ENCODE peak calls at places on chromosome 6, in nine cellular contexts. R, C, T, H, N, E, B, S and A are unnamed samples.

GRCh38 chr6:133567656-133568055 is 321.3 kb upstream of the TCF21 start:
- DNase-seq in S (no peak), B (no peak), T (no peak), E (no peak), C (no peak), H (no peak), R (no peak), N (no peak), A (no peak)

GRCh38 chr6:64255000-64255399 is 619.4 kb downstream of the PHF3 start:
- DNase-seq in T (no peak), R (no peak), C (no peak), B (no peak), E (no peak), S (no peak), N (no peak), H (no peak), A (no peak)

GRCh38 chr6:11317885-11318771 is 85.7 kb upstream of the NEDD9 start:
- DNase-seq in N (peak; percentile 96), E (no peak), T (peak; percentile 89), R (peak; percentile 90), C (peak; percentile 99), H (peak; percentile 58), B (peak; percentile 36), S (no peak), A (peak; percentile 73)

GRCh38 chr6:170221753-170222400 is 69.0 kb downstream of the DLL1 start:
- DNase-seq in C (no peak), S (no peak), H (no peak), B (no peak), N (no peak), E (no peak), T (no peak), R (no peak), A (no peak)

GRCh38 chr6:155275808-155276480 is 12.1 kb downstream of the CLDN20 start:
- DNase-seq in T (no peak), C (peak; percentile 49), H (no peak), N (no peak), S (no peak), B (no peak), E (no peak), R (no peak), A (no peak)

GRCh38 chr6:21107796-21108195 is 485.8 kb upstream of the SOX4 start:
- DNase-seq in S (no peak), H (no peak), N (no peak), B (no peak), C (no peak), R (no peak), E (no peak), T (no peak), A (no peak)

GRCh38 chr6:26438000-26438399 is 2.3 kb upstream of the BTN3A3 start:
- DNase-seq in N (no peak), S (no peak), B (no peak), R (no peak), C (no peak), H (no peak), T (no peak), E (no peak), A (no peak)

GRCh38 chr6:74091133-74091793 is 395.3 kb downstream of the CD109 start:
- DNase-seq in E (no peak), C (peak; percentile 68), S (no peak), T (no peak), H (no peak), N (peak; percentile 32), B (no peak), R (peak; percentile 45), A (peak; percentile 25)

GRCh38 chr6:168418151-168418551 is 22.8 kb upstream of the SMOC2 start:
- DNase-seq in B (no peak), S (no peak), R (no peak), E (no peak), C (no peak), H (peak; percentile 73), T (no peak), N (no peak), A (no peak)

GRCh38 chr6:2746557-2747061 is 4.1 kb downstream of the MYLK4 start:
- DNase-seq in R (no peak), H (peak; percentile 93), T (no peak), B (no peak), S (no peak), C (peak; percentile 42), N (no peak), E (no peak), A (no peak)

DNA sequence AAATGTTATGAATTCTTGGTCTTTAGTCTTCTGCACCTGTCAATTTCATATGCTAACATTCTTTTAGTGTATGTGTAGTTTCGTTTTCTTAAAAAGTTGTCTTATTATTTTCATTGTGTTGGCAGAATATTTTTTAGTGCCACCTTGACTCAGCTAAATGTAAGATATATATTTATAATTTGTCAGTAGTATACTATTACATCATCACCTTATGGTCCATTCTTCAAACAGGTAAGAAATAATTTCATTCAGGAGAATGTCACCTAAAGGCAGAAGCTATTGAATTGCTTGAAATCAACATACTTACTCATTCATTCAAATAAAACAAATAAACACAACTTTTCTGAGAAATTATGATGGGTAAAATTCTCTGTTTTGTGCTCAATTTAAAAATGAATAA is 3.5 kb upstream of the STXBP5 start:
- DNase-seq in R (no peak), E (no peak), H (no peak), S (no peak), N (no peak), B (no peak), T (no peak), C (no peak), A (no peak)
- TF ChIP-seq CTCF in R (no peak), E (no peak), H (no peak), S (no peak), N (no peak), B (no peak), T (no peak), C (no peak), A (no peak)

GRCh38 chr6:41092421-41093140 is 19.8 kb downstream of the NFYA start:
- DNase-seq in R (no peak), T (no peak), C (peak; percentile 72), N (peak; percentile 24), S (no peak), B (no peak), H (no peak), E (no peak), A (no peak)
- TF ChIP-seq CTCF in R (peak; percentile 31), T (no peak), C (peak; percentile 62), N (peak; percentile 43), S (no peak), B (no peak), H (peak; percentile 28), E (no peak), A (peak; percentile 27)

GRCh38 chr6:5422321-5422915 is 161.1 kb downstream of the FARS2 start:
- DNase-seq in N (peak; percentile 33), E (peak; percentile 53), H (no peak), C (peak; percentile 78), R (peak; percentile 19), S (peak; percentile 56), T (no peak), B (no peak), A (peak; percentile 19)
- TF ChIP-seq CTCF in N (peak; percentile 43), E (no peak), H (peak; percentile 53), C (peak; percentile 91), R (peak; percentile 19), S (no peak), T (no peak), B (no peak), A (no peak)

GRCh38 chr6:81228912-81229540 is 523.5 kb downstream of the TENT5A start:
- DNase-seq in B (no peak), H (no peak), R (no peak), T (no peak), N (peak; percentile 2), C (peak; percentile 94), E (no peak), S (no peak), A (no peak)

DNA sequence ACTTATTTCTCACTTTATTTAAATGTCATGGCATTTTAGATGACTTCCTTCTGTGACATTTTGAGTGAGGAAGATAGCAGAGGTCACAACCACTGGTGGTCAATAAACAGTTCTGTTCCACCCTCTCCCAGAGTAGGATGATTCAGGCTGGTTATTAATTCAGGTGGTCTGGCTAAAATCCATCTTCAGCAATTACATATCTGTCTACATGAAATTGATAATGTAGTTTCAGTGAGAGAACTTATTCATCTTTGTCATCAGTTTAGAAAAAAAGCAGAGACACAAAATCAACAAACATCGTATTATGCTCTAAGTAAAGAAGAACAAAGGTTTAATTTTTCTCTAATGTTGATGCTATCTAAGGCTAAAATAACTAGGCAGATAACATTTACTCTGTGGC is 525.5 kb downstream of the TENT5A start:
- DNase-seq in R (no peak), N (no peak), C (no peak), E (no peak), B (no peak), S (no peak), T (no peak), H (no peak), A (no peak)
- TF ChIP-seq CTCF in R (no peak), N (no peak), C (no peak), E (no peak), B (no peak), S (no peak), T (no peak), H (no peak), A (no peak)

DNA sequence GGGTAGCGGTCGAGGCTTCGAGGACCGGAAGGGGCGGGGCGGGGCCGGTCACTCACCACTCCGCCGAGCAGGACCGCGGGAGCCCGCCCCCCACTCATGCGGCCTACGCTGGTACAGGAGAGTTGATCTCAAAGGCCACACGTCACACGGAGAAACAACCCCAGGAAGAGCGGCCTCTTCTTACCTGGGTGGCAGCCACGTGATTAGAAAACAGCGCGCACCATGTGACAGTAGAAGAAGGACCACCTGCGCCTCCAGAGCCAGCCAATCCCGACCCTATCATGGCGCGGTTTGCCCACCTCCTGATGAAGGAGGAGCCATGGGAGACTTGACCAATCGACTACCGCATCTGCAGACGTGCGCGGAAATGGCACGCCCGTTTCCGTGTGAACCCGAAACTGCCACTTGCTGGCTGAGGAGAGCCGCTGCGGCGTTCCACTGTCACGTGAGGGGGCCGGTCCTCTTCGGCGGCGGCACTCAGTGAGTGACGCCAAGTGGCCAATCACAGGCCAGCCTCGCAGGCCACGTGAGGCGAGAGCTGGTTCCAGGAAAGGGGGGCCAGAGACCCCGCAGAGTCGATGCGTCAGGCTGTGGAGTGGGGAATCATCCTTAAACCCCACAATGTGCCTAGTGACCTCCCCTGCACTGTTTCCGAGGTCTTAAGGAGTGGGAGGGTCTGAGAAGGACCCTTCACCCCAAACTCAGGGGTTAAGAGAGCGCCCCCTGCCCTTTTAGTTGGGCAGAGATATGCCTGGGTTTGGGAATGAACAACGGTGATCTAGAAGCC is at the start of gene CUTA:
- DNase-seq in S (peak; percentile 98), E (peak; percentile 96), C (peak; percentile 100), N (peak; percentile 99), R (peak; percentile 97), T (peak; percentile 100), H (peak; percentile 100), B (peak; percentile 98), A (peak; percentile 100)
- TF ChIP-seq CTCF in S (peak; percentile 45), E (peak; percentile 57), C (peak; percentile 50), N (peak; percentile 47), R (no peak), T (no peak), H (peak; percentile 25), B (peak; percentile 60), A (peak; percentile 67)

DNA sequence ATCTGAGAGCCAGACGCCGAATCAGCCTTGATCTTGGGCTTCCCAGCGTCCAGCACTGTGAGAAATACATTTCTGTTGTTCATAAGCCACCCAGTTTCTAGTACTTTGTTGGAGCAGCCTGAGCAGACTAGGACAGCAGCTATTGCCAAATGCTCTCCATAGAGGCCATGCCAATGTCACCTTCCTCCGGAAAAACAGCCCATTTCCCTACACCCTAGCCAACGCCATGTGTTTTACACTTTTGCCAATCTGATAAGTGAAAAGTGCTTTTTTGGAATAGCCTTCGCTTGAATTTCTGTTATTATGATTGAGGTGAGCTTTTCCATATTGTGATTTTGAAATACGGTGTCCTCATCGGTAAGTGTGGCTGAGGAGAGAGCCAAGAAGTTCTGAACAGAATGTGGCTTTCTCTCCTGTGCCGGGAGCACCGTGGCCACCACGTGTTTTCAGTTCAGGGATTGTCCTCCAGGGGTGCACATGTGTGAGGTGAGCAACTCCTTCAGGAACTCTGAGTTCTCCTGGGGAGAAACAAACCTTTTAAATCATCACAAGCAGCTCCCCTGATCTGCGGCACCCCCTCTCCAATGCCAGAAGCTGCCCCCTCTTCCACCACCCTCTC is 35.8 kb downstream of the TAF8 start:
- DNase-seq in B (no peak), H (peak; percentile 19), E (no peak), R (no peak), N (peak; percentile 25), T (peak; percentile 75), S (peak; percentile 38), C (peak; percentile 27), A (no peak)
- TF ChIP-seq CTCF in B (no peak), H (no peak), E (peak; percentile 43), R (no peak), N (no peak), T (peak; percentile 61), S (peak; percentile 17), C (peak; percentile 50), A (no peak)